ENCODE peak calls at places on chromosomes 2 and 18, in seven cellular contexts. F is choroid plexus epithelial cell; Y is right atrium auricular region; L is CD8-positive, alpha-beta memory T cell; E is NCI-H226; Q is fibroblast of mammary gland; Z is NCI-H69. C is an unnamed sample.

GRCh38 chr2:14261771-14262170 is 370.7 kb upstream of the LRATD1 start:
- DNase-seq in F (no peak), Y (no peak), L (no peak), E (no peak), Q (no peak), Z (no peak), C (no peak)

GRCh38 chr2:234643407-234643806 is 146.5 kb upstream of the ARL4C start:
- DNase-seq in F (no peak), Y (no peak), L (no peak), E (no peak), Q (no peak), Z (peak), C (no peak)

GRCh38 chr2:46029332-46029811 is 267.8 kb upstream of the EPAS1 start:
- DNase-seq in F (peak), Y (no peak), L (no peak), E (no peak), Q (peak), Z (no peak), C (no peak)

GRCh38 chr2:317501-318424 is 29.9 kb upstream of the ALKAL2 start:
- DNase-seq in F (peak), Y (no peak), L (peak), E (no peak), Q (peak), Z (no peak), C (no peak)

GRCh38 chr2:64661770-64662169 is 8.1 kb upstream of the SERTAD2 start:
- DNase-seq in F (no peak), Y (no peak), L (no peak), E (no peak), Q (no peak), Z (no peak), C (no peak)

GRCh38 chr2:6008186-6008585 is 316.0 kb downstream of the SOX11 start:
- DNase-seq in F (no peak), Y (no peak), L (no peak), E (no peak), Q (no peak), Z (peak), C (no peak)

GRCh38 chr18:23143871-23144270 is 8.6 kb downstream of the CABLES1 start:
- DNase-seq in F (no peak), Y (no peak), L (no peak), E (peak), Q (no peak), Z (peak), C (no peak)

GRCh38 chr2:64517511-64517884 is 6.6 kb upstream of the AFTPH start:
- DNase-seq in F (no peak), Y (no peak), L (no peak), E (no peak), Q (no peak), Z (no peak), C (no peak)

GRCh38 chr2:101290711-101291110 is 17.8 kb downstream of the RNF149 start:
- DNase-seq in F (no peak), Y (no peak), L (no peak), E (no peak), Q (no peak), Z (no peak), C (no peak)

GRCh38 chr2:96325038-96325883 is at the start of gene ITPRIPL1:
- DNase-seq in F (no peak), Y (no peak), L (peak), E (no peak), Q (peak), Z (peak), C (no peak)

GRCh38 chr18:75362435-75362834 is 65.1 kb downstream of the SMIM21 start:
- DNase-seq in F (no peak), Y (no peak), L (no peak), E (no peak), Q (no peak), Z (peak), C (no peak)

GRCh38 chr2:218744615-218745014 is 34.0 kb downstream of the TTLL4 start:
- DNase-seq in F (no peak), Y (peak), L (no peak), E (no peak), Q (no peak), Z (no peak), C (no peak)

GRCh38 chr2:66305714-66306113 is 129.2 kb upstream of the MEIS1 start:
- DNase-seq in F (no peak), Y (peak), L (no peak), E (no peak), Q (peak), Z (peak), C (no peak)

GRCh38 chr2:99858951-99859596 is 283.3 kb downstream of the AFF3 start:
- DNase-seq in F (no peak), Y (no peak), L (no peak), E (no peak), Q (peak), Z (no peak), C (no peak)

GRCh38 chr18:58314284-58314683 is 270.3 kb downstream of the NEDD4L start:
- DNase-seq in F (peak), Y (peak), L (no peak), E (peak), Q (peak), Z (peak), C (no peak)

GRCh38 chr2:240460781-240461431 is 25.4 kb downstream of the GPC1 start:
- DNase-seq in F (no peak), Y (no peak), L (no peak), E (no peak), Q (no peak), Z (no peak), C (peak)

GRCh38 chr2:204505946-204506345 is 39.3 kb upstream of the PARD3B start:
- DNase-seq in F (peak), Y (no peak), L (no peak), E (no peak), Q (peak), Z (no peak), C (no peak)

GRCh38 chr2:168639501-168639900 is 162.9 kb upstream of the NOSTRIN start:
- DNase-seq in F (peak), Y (peak), L (no peak), E (peak), Q (peak), Z (peak), C (no peak)

GRCh38 chr2:188524519-188525113 is 232.9 kb downstream of the GULP1 start:
- DNase-seq in F (peak), Y (no peak), L (no peak), E (peak), Q (peak), Z (peak), C (peak)

C was measured in naive thymus-derived CD8-positive, alpha-beta T cell.